ENCODE peak calls at places on chromosomes 2 and 18, in eight cellular contexts. I is sciatic nerve, H is T-helper 9 cell, Q is activated T-cell treated with anti-CD3 and anti-CD28 coated beads for 24 hours, A is RPMI7951, T is PC-9, N is COR-L47, S is amniotic stem cell. E is an unnamed sample.

GRCh38 chr2:173661586-173661985 is 303.6 kb downstream of the SP3 start:
- DNase-seq in T (no peak), Q (no peak), N (no peak), H (no peak), S (no peak), A (no peak), I (no peak), E (no peak)

GRCh38 chr2:114714316-114714715 is 271.9 kb downstream of the DPP10 start:
- DNase-seq in H (no peak), I (no peak), S (no peak), N (peak; percentile 18), T (no peak), Q (no peak), A (no peak), E (no peak)

GRCh38 chr2:181106229-181106628 is 125.8 kb downstream of the UBE2E3 start:
- DNase-seq in H (no peak), T (no peak), A (peak; percentile 84), I (no peak), Q (no peak), N (peak; percentile 15), S (no peak), E (no peak)

GRCh38 chr18:29361843-29362242 is 1184.9 kb upstream of the CDH2 start:
- DNase-seq in I (no peak), T (no peak), N (no peak), S (no peak), H (no peak), A (peak; percentile 69), Q (no peak), E (no peak)

GRCh38 chr2:42495611-42496010 is 1.8 kb upstream of the KCNG3 start:
- DNase-seq in I (no peak), N (no peak), T (peak; percentile 16), S (no peak), Q (no peak), H (no peak), A (no peak), E (no peak)

GRCh38 chr2:223537100-223537499 is 65.1 kb downstream of the SCG2 start:
- DNase-seq in Q (no peak), A (no peak), I (no peak), S (no peak), N (no peak), H (no peak), T (no peak), E (no peak)

GRCh38 chr18:25759111-25759510 is 331.3 kb downstream of the SS18 start:
- DNase-seq in Q (no peak), S (no peak), T (no peak), H (no peak), I (no peak), N (no peak), A (peak; percentile 19), E (no peak)

GRCh38 chr2:101827246-101827645 is 129.7 kb downstream of the MAP4K4 start:
- DNase-seq in S (peak; percentile 84), T (peak; percentile 97), A (peak; percentile 97), Q (no peak), H (no peak), N (no peak), I (no peak), E (no peak)

GRCh38 chr2:155645771-155646170 is 686.8 kb downstream of the NR4A2 start:
- DNase-seq in I (no peak), Q (no peak), A (no peak), H (no peak), T (no peak), S (no peak), N (no peak), E (no peak)

GRCh38 chr18:79493211-79493800 is 97.6 kb downstream of the NFATC1 start:
- DNase-seq in T (no peak), N (no peak), S (no peak), Q (no peak), I (peak; percentile 56), H (no peak), A (no peak), E (no peak)

GRCh38 chr2:169693344-169693743 is 861 bp downstream of the CFAP210 start:
- DNase-seq in A (peak; percentile 23), N (peak; percentile 52), Q (no peak), S (no peak), T (no peak), I (no peak), H (no peak), E (peak; percentile 16)

GRCh38 chr2:54350422-54350821 is 94.4 kb upstream of the TSPYL6 start:
- DNase-seq in I (no peak), N (no peak), T (no peak), H (no peak), A (no peak), S (no peak), Q (no peak), E (no peak)

GRCh38 chr18:36692331-36692730 is 136.5 kb downstream of the TPGS2 start:
- DNase-seq in N (no peak), Q (no peak), A (peak; percentile 72), I (no peak), S (peak; percentile 78), T (no peak), H (no peak), E (no peak)

GRCh38 chr2:167052825-167053224 is 164.5 kb downstream of the XIRP2 start:
- DNase-seq in N (no peak), T (no peak), S (peak; percentile 7), H (no peak), A (peak; percentile 8), I (no peak), Q (no peak), E (no peak)

GRCh38 chr2:28326873-28327495 is 65.7 kb upstream of the FOSL2 start:
- DNase-seq in A (peak; percentile 64), H (no peak), S (no peak), N (no peak), Q (no peak), T (peak; percentile 44), I (no peak), E (no peak)

GRCh38 chr2:169778421-169778820 is 20.2 kb upstream of the SSB start:
- DNase-seq in S (no peak), H (no peak), A (no peak), N (no peak), Q (no peak), T (no peak), I (no peak), E (no peak)

GRCh38 chr2:191691016-191691725 is 13.2 kb downstream of the NABP1 start:
- DNase-seq in A (peak; percentile 79), Q (peak; percentile 44), N (peak; percentile 36), S (peak; percentile 74), T (peak; percentile 71), I (no peak), H (no peak), E (peak; percentile 57)